ENCODE peak calls at places on chromosomes 13 and 19, in five cellular contexts. N is NCI-H774; P is T-helper 2 cell; Y is hippocampal formation; F is CD4-positive, alpha-beta T cell. V is an unnamed sample.

GRCh38 chr19:18440421-18440877 is 2.5 kb upstream of the ISYNA1 start:
- DNase-seq in N (no peak), P (no peak), Y (no peak), F (no peak), V (peak)

GRCh38 chr13:71879129-71879535 is 12.1 kb upstream of the DACH1 start:
- DNase-seq in N (peak), P (no peak), Y (no peak), F (no peak), V (peak)

GRCh38 chr19:47767349-47767748 is 11.2 kb upstream of the SELENOW start:
- DNase-seq in N (no peak), P (no peak), Y (no peak), F (no peak), V (no peak)

GRCh38 chr13:23870356-23871146 is 18.6 kb downstream of the MIPEP start:
- DNase-seq in N (no peak), P (no peak), Y (no peak), F (no peak), V (no peak)

GRCh38 chr13:81017525-81018152 is 676.7 kb upstream of the SPRY2 start:
- DNase-seq in N (peak), P (no peak), Y (no peak), F (no peak), V (peak)

GRCh38 chr13:27269114-27269665 is 1.4 kb upstream of the RASL11A start:
- DNase-seq in N (no peak), P (no peak), Y (no peak), F (no peak), V (peak)

GRCh38 chr13:26946675-26947342 is 186.2 kb upstream of the GPR12 start:
- DNase-seq in N (peak), P (no peak), Y (no peak), F (no peak), V (peak)

GRCh38 chr19:37654525-37654832 is 786 bp downstream of the ZFP30 start:
- DNase-seq in N (no peak), P (no peak), Y (no peak), F (peak), V (no peak)

GRCh38 chr13:99796175-99796819 is 175.3 kb downstream of the ZIC5 start:
- DNase-seq in N (no peak), P (no peak), Y (no peak), F (no peak), V (peak)

GRCh38 chr19:45075215-45076028 is 856 bp downstream of the ZNF296 start:
- DNase-seq in N (peak), P (no peak), Y (peak), F (peak), V (peak)

GRCh38 chr13:100547805-100548204 is 40.8 kb downstream of the GGACT start:
- DNase-seq in N (no peak), P (no peak), Y (no peak), F (no peak), V (no peak)

GRCh38 chr19:55283548-55284393 is at the start of gene BRSK1:
- DNase-seq in N (peak), P (no peak), Y (peak), F (peak), V (no peak)

GRCh38 chr19:41430907-41431306 is 3.7 kb upstream of the B3GNT8 start:
- DNase-seq in N (no peak), P (no peak), Y (no peak), F (no peak), V (no peak)

GRCh38 chr13:110254151-110254679 is 52.7 kb downstream of the COL4A1 start:
- DNase-seq in N (no peak), P (no peak), Y (no peak), F (no peak), V (no peak)

GRCh38 chr19:10501971-10502523 is 1.1 kb downstream of the KEAP1 start:
- DNase-seq in N (peak), P (no peak), Y (peak), F (peak), V (peak)

GRCh38 chr19:41411682-41412265 is 14.2 kb downstream of the BCKDHA start:
- DNase-seq in N (no peak), P (no peak), Y (peak), F (no peak), V (no peak)

GRCh38 chr13:46716821-46717220 is 80.1 kb downstream of the ESD start:
- DNase-seq in N (no peak), P (no peak), Y (no peak), F (no peak), V (no peak)

GRCh38 chr19:12139885-12140544 is at the start of gene ZNF20:
- DNase-seq in N (peak), P (peak), Y (peak), F (peak), V (peak)

GRCh38 chr19:46659151-46660007 is 1.6 kb downstream of the DACT3 start:
- DNase-seq in N (no peak), P (no peak), Y (peak), F (no peak), V (no peak)

GRCh38 chr19:50214699-50215543 is 11.5 kb downstream of the MYH14 start:
- DNase-seq in N (no peak), P (no peak), Y (no peak), F (no peak), V (peak)

GRCh38 chr13:37681295-37682032 is 82.9 kb upstream of the POSTN start:
- DNase-seq in N (no peak), P (no peak), Y (no peak), F (no peak), V (no peak)

GRCh38 chr13:112748947-112749346 is 59.1 kb downstream of the ATP11A start:
- DNase-seq in N (no peak), P (no peak), Y (peak), F (no peak), V (no peak)

GRCh38 chr19:42326969-42327368 is 1.5 kb downstream of the MEGF8 start:
- DNase-seq in N (no peak), P (no peak), Y (no peak), F (no peak), V (no peak)

GRCh38 chr13:51838235-51838846 is 6.6 kb downstream of the TMEM272 start:
- DNase-seq in N (no peak), P (no peak), Y (no peak), F (no peak), V (no peak)

GRCh38 chr19:18153555-18154134 is 682 bp downstream of the PIK3R2 start:
- DNase-seq in N (no peak), P (no peak), Y (no peak), F (peak), V (no peak)

GRCh38 chr13:44155422-44156293 is 218.0 kb upstream of the SERP2 start:
- DNase-seq in N (no peak), P (no peak), Y (peak), F (no peak), V (no peak)

GRCh38 chr19:56360841-56361240 is 32.5 kb downstream of the ZNF582 start:
- DNase-seq in N (no peak), P (no peak), Y (no peak), F (no peak), V (no peak)

GRCh38 chr13:21218351-21219043 is 42.0 kb downstream of the MRPL57 start:
- DNase-seq in N (no peak), P (no peak), Y (no peak), F (no peak), V (no peak)

GRCh38 chr13:66915596-66916185 is 314.4 kb downstream of the PCDH9 start:
- DNase-seq in N (no peak), P (no peak), Y (no peak), F (no peak), V (no peak)

GRCh38 chr19:16527971-16528521 is 14.2 kb downstream of the CHERP start:
- DNase-seq in N (no peak), P (peak), Y (no peak), F (peak), V (peak)

GRCh38 chr19:8111376-8111775 is 38.0 kb downstream of the FBN3 start:
- DNase-seq in N (no peak), P (no peak), Y (no peak), F (no peak), V (no peak)

GRCh38 chr13:113928701-113929627 is 44.9 kb downstream of the C13orf46 start:
- DNase-seq in N (no peak), P (no peak), Y (peak), F (no peak), V (no peak)

GRCh38 chr19:42115705-42116104 is 16.5 kb downstream of the POU2F2 start:
- DNase-seq in N (no peak), P (no peak), Y (no peak), F (no peak), V (no peak)

GRCh38 chr13:52892925-52893324 is 44.5 kb upstream of the PCDH8 start:
- DNase-seq in N (no peak), P (no peak), Y (no peak), F (no peak), V (no peak)

GRCh38 chr13:41512441-41512840 is 55.1 kb downstream of the RGCC start:
- DNase-seq in N (no peak), P (no peak), Y (no peak), F (no peak), V (no peak)